ENCODE peak calls at places on chromosomes 12 and 14, in nine cellular contexts. H, J, D, F, A, S, B, L and W are unnamed samples. For H3K4me1, the result is how much of the 10 kb centered on the place peaks cover.

GRCh38 chr12:42145552-42146215 is 1.0 kb upstream of the GXYLT1 start:
- DNase-seq in H (no peak), A (no peak), B (no peak), F (peak), D (no peak), J (peak), S (no peak), L (no peak), W (no peak)

GRCh38 chr12:125284945-125285344 is 219.7 kb downstream of the AACS start:
- DNase-seq in J (no peak), B (no peak), F (no peak), D (no peak), A (no peak), L (no peak), H (no peak), S (no peak), W (no peak)

GRCh38 chr12:111598637-111599458 is at the start of gene ATXN2:
- DNase-seq in D (peak), L (peak), F (peak), A (no peak), J (peak), B (peak), H (no peak), S (peak), W (peak)

GRCh38 chr14:63840981-63841380 is 11.8 kb upstream of the SYNE2 start:
- DNase-seq in J (no peak), D (no peak), S (no peak), H (no peak), B (no peak), F (no peak), A (no peak), L (peak), W (no peak)

GRCh38 chr14:50963919-50964318 is 19.6 kb upstream of the PYGL start:
- DNase-seq in H (no peak), S (no peak), L (no peak), J (no peak), A (no peak), B (no peak), D (no peak), F (no peak), W (no peak)

GRCh38 chr12:57715786-57716185 is 21.9 kb downstream of the OS9 start:
- DNase-seq in B (no peak), F (no peak), J (no peak), S (no peak), A (no peak), L (no peak), H (no peak), D (no peak), W (no peak)

GRCh38 chr12:105334568-105334967 is 4.1 kb downstream of the C12orf75 start:
- DNase-seq in D (peak), L (no peak), J (no peak), B (no peak), S (no peak), F (peak), H (no peak), A (peak), W (no peak)

GRCh38 chr12:85653731-85654455 is 182.3 kb downstream of the RASSF9 start:
- DNase-seq in F (no peak), L (no peak), A (no peak), H (no peak), J (no peak), S (no peak), D (no peak), B (no peak), W (no peak)

GRCh38 chr12:89707992-89708792 is 446 bp downstream of the ATP2B1 start:
- DNase-seq in S (peak), A (no peak), F (peak), J (no peak), H (no peak), B (peak), L (peak), D (no peak), W (peak)

GRCh38 chr12:102478416-102479098 is 1.8 kb downstream of the IGF1 start:
- DNase-seq in L (no peak), F (no peak), H (no peak), A (peak), S (no peak), D (no peak), B (no peak), J (peak), W (no peak)

GRCh38 chr14:85565862-85566296 is 35.9 kb downstream of the FLRT2 start:
- DNase-seq in B (no peak), H (no peak), A (peak), L (no peak), S (no peak), J (no peak), D (peak), F (peak), W (peak)

GRCh38 chr14:49954171-49954631 is 61.3 kb downstream of the ARF6 start:
- DNase-seq in A (no peak), H (peak), L (no peak), B (no peak), D (peak), S (no peak), J (no peak), F (peak), W (no peak)

GRCh38 chr12:130425698-130426245 is 88.1 kb downstream of the PIWIL1 start:
- DNase-seq in B (no peak), J (no peak), H (no peak), S (no peak), F (no peak), A (no peak), L (no peak), D (no peak), W (no peak)

GRCh38 chr14:53850714-53851296 is 105.8 kb downstream of the BMP4 start:
- DNase-seq in A (peak), S (no peak), F (peak), L (no peak), B (no peak), D (peak), H (peak), J (no peak), W (no peak)

GRCh38 chr14:55847766-55848165 is 267.8 kb downstream of the KTN1 start:
- DNase-seq in S (no peak), J (no peak), A (peak), L (no peak), H (no peak), B (no peak), D (peak), F (peak), W (no peak)

GRCh38 chr14:76257842-76258397 is 106.2 kb downstream of the GPATCH2L start:
- DNase-seq in H (no peak), A (no peak), L (no peak), D (no peak), F (no peak), S (no peak), J (no peak), B (no peak), W (no peak)

GRCh38 chr12:82329508-82329907 is 28.7 kb downstream of the CCDC59 start:
- DNase-seq in B (no peak), H (no peak), J (peak), S (no peak), F (no peak), A (no peak), D (no peak), L (no peak), W (no peak)

GRCh38 chr12:109540526-109541411 is 32.5 kb downstream of the MMAB start:
- DNase-seq in D (no peak), H (no peak), S (no peak), L (no peak), F (no peak), B (no peak), J (no peak), A (no peak), W (no peak)

GRCh38 chr14:102075155-102075554 is 11.7 kb downstream of the HSP90AA1 start:
- DNase-seq in A (no peak), D (no peak), H (no peak), B (no peak), L (no peak), F (no peak), S (no peak), J (no peak), W (no peak)

GRCh38 chr12:107200394-107200793 is 107.0 kb upstream of the CRY1 start:
- DNase-seq in D (peak), B (no peak), A (peak), F (peak), S (no peak), L (no peak), J (no peak), H (peak), W (no peak)

GRCh38 chr14:91281346-91281745 is 36.8 kb upstream of the GPR68 start:
- DNase-seq in F (no peak), D (no peak), H (no peak), J (no peak), S (no peak), B (no peak), A (peak), L (no peak), W (no peak)

GRCh38 chr12:52629251-52630103 is 11.1 kb upstream of the KRT73 start:
- DNase-seq in F (no peak), H (no peak), L (no peak), A (no peak), B (no peak), S (no peak), J (no peak), D (no peak), W (no peak)

GRCh38 chr12:52205584-52206308 is 13.9 kb upstream of the KRT80 start:
- DNase-seq in D (no peak), L (no peak), F (no peak), J (no peak), H (no peak), S (no peak), B (peak), A (no peak), W (no peak)

GRCh38 chr12:29662737-29663323 is 120.9 kb downstream of the TMTC1 start:
- DNase-seq in L (no peak), J (no peak), F (no peak), A (no peak), S (no peak), D (no peak), B (no peak), H (no peak), W (no peak)

GRCh38 chr14:71698027-71698426 is 234.2 kb upstream of the RGS6 start:
- DNase-seq in L (no peak), F (no peak), J (no peak), S (no peak), A (peak), D (no peak), H (no peak), B (no peak), W (no peak)

GRCh38 chr12:68334136-68334535 is 2.0 kb upstream of the MDM1 start:
- DNase-seq in J (no peak), A (no peak), H (peak), F (no peak), B (no peak), D (no peak), S (no peak), L (no peak), W (no peak)

GRCh38 chr12:110002691-110003515 is 3.7 kb downstream of the ANKRD13A start:
- DNase-seq in A (peak), D (peak), F (no peak), S (no peak), L (no peak), H (peak), B (no peak), J (no peak), W (no peak)

GRCh38 chr12:21585485-21585884 is 19.2 kb downstream of the GYS2 start:
- DNase-seq in B (no peak), A (no peak), H (no peak), S (no peak), L (no peak), F (no peak), D (no peak), J (no peak), W (no peak)

GRCh38 chr12:11978985-11979384 is 91.8 kb upstream of the BCL2L14 start:
- DNase-seq in H (no peak), J (no peak), F (peak), A (peak), L (no peak), B (no peak), D (no peak), S (no peak), W (no peak)

GRCh38 chr14:42736408-42736807 is 1129.7 kb downstream of the LRFN5 start:
- DNase-seq in F (no peak), A (no peak), H (no peak), S (no peak), B (no peak), D (no peak), J (no peak), L (no peak), W (no peak)

GRCh38 chr14:50954811-50955372 is 10.6 kb upstream of the PYGL start:
- DNase-seq in D (peak), B (no peak), H (peak), J (no peak), L (no peak), A (peak), S (no peak), F (peak), W (no peak)

GRCh38 chr14:28297559-28297958 is 469.0 kb upstream of the FOXG1 start:
- DNase-seq in H (no peak), A (peak), F (no peak), S (no peak), L (no peak), J (no peak), D (no peak), B (no peak), W (no peak)

GRCh38 chr12:46269429-46270241 is 792 bp upstream of the SLC38A1 start:
- DNase-seq in B (no peak), D (no peak), H (peak), S (peak), J (no peak), A (peak), F (peak), L (no peak), W (no peak)

GRCh38 chr14:74468513-74468912 is 24.6 kb downstream of the NPC2 start:
- DNase-seq in D (no peak), B (no peak), L (no peak), F (no peak), H (no peak), A (no peak), S (no peak), J (no peak), W (no peak)
- H3K27ac ChIP-seq in D (no peak), B (no peak), L (no peak), F (no peak), H (no peak), A (no peak), S (no peak), J (no peak), W (no peak)

GRCh38 chr12:34305176-34305575 is 282.9 kb downstream of the ALG10 start:
- DNase-seq in S (no peak), H (no peak), L (no peak), J (no peak), B (no peak), F (no peak), D (no peak), A (no peak), W (no peak)

GRCh38 chr12:34304546-34304945 is 282.2 kb downstream of the ALG10 start:
- DNase-seq in H (no peak), D (no peak), A (no peak), F (no peak), J (no peak), S (no peak), B (no peak), L (no peak), W (no peak)

GRCh38 chr12:34303091-34303870 is 281.0 kb downstream of the ALG10 start:
- DNase-seq in J (no peak), D (no peak), F (no peak), S (no peak), A (no peak), B (peak), L (no peak), H (no peak), W (no peak)

GRCh38 chr12:34304001-34304400 is 281.7 kb downstream of the ALG10 start:
- DNase-seq in L (no peak), F (no peak), D (no peak), J (no peak), A (no peak), H (no peak), B (no peak), S (no peak), W (no peak)

GRCh38 chr12:34306133-34306830 is 284.0 kb downstream of the ALG10 start:
- DNase-seq in B (no peak), L (no peak), F (no peak), S (no peak), J (no peak), D (no peak), H (no peak), A (no peak), W (no peak)
- H3K4me1 ChIP-seq in B (under half), L (under half), F (under half), S (under half), J (under half), D (under half), H (under half), A (under half), W (under half)

GRCh38 chr12:113286712-113287111 is 48.2 kb downstream of the SLC8B1 start:
- DNase-seq in L (no peak), A (no peak), S (no peak), B (no peak), H (no peak), D (no peak), F (no peak), J (no peak), W (no peak)
- H3K27ac ChIP-seq in L (no peak), A (no peak), S (no peak), B (no peak), H (no peak), D (no peak), F (no peak), J (no peak), W (no peak)

DNA sequence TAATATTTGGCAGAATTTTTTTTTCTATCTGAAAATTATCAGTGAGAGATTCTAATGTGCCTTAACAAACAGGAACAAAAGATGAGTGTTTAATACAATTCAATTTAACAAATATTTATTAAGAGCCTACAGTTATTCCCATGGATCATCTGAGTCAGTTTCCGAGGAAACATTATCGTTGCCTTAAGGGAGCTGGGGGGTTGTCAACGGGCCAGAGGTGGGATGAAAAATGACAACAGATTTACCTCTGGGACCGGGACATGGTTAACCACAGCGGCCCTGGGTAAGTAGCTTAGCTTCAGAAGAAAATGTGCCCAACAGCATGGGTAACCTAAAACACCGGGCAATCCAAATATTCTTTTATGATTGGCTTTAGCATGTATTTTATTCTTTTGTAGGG is 113.6 kb downstream of the DAD1 start:
- DNase-seq in J (no peak), L (no peak), B (no peak), S (no peak), D (no peak), H (no peak), F (no peak), A (no peak), W (no peak)
- H3K4me1 ChIP-seq in J (under half), L (under half), B (under half), S (under half), D (under half), H (under half), F (under half), A (under half), W (under half)

DNA sequence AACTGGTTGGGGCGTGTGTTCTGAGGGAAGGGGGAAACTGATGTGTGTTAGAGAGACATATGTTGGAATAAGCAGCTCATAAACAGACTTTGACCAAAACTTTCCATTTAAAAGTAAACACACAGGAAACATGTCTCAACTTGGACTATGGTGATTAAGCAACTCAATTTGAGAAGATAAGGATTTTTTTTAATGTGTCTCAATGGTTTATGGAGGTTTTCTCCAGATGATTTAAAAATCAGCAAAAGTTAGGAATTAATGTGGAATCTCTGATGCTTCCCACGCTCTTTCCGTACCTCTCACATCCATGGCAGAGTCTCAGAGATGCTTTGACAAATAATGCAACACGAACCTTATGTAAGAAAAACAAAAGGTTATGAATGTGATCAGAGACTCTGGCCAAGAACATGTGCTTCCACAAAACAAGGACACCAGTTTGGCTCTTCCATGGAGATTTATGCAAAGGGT is 76.8 kb downstream of the FOXN3 start:
- DNase-seq in B (no peak), F (peak), D (peak), H (no peak), J (no peak), A (peak), S (peak), L (no peak), W (no peak)
- H3K27ac ChIP-seq in B (peak), F (no peak), D (no peak), H (no peak), J (no peak), A (no peak), S (no peak), L (no peak), W (no peak)